ENCODE peak calls at places on chromosomes 5 and 9, in eight cellular contexts. G is mesothelial cell of epicardium; E is neural crest cell; D is stimulated activated CD8-positive, alpha-beta memory T cell treated with anti-CD3 and anti-CD28 coated beads, Interleukin-12 subunit alpha, Interleukin-12 subunit beta, amount 100 ng/mL, for 4 hours; I is left cardiac atrium; T is GM12865; S is NCI-H1092; X is natural killer cell. Z is an unnamed sample.

GRCh38 chr5:151222054-151222768 is 1.7 kb downstream of the CCDC69 start:
- DNase-seq in X (no peak), I (no peak), S (no peak), E (no peak), T (no peak), D (no peak), G (no peak), Z (no peak)

GRCh38 chr9:32954642-32955041 is 46.8 kb downstream of the APTX start:
- DNase-seq in S (no peak), E (no peak), I (no peak), D (no peak), X (no peak), T (no peak), G (no peak), Z (no peak)

GRCh38 chr5:95417971-95418370 is 26.8 kb downstream of the FAM81B start:
- DNase-seq in E (no peak), T (no peak), S (no peak), G (no peak), I (no peak), D (no peak), X (no peak), Z (no peak)

GRCh38 chr5:159184858-159185381 is 24.4 kb downstream of the RNF145 start:
- DNase-seq in S (no peak), D (no peak), I (no peak), T (peak), E (no peak), X (no peak), G (no peak), Z (no peak)

GRCh38 chr5:9658726-9659125 is 28.6 kb upstream of the TAS2R1 start:
- DNase-seq in D (no peak), S (no peak), E (no peak), T (no peak), G (no peak), X (no peak), I (no peak), Z (no peak)

GRCh38 chr5:121246971-121247370 is 604.7 kb upstream of the FTMT start:
- DNase-seq in D (no peak), T (no peak), E (no peak), X (no peak), I (no peak), S (no peak), G (no peak), Z (no peak)

GRCh38 chr5:173655196-173655797 is 38.8 kb upstream of the BOD1 start:
- DNase-seq in I (no peak), T (no peak), E (no peak), S (no peak), G (no peak), D (no peak), X (no peak), Z (no peak)

GRCh38 chr5:145680169-145680568 is 155.0 kb downstream of the PRELID2 start:
- DNase-seq in I (no peak), D (no peak), E (no peak), S (no peak), G (no peak), T (no peak), X (no peak), Z (no peak)

GRCh38 chr5:37715957-37716356 is 123.9 kb downstream of the GDNF start:
- DNase-seq in E (no peak), G (no peak), S (no peak), T (no peak), D (no peak), X (no peak), I (no peak), Z (no peak)

GRCh38 chr9:134453776-134454175 is 127.5 kb downstream of the RXRA start:
- DNase-seq in E (no peak), S (no peak), D (no peak), T (no peak), G (no peak), X (no peak), I (no peak), Z (no peak)

GRCh38 chr5:35470866-35471265 is 146.8 kb upstream of the SPEF2 start:
- DNase-seq in E (no peak), I (no peak), X (no peak), S (no peak), G (no peak), T (no peak), D (no peak), Z (no peak)

GRCh38 chr5:160539431-160539830 is 117.8 kb downstream of the PTTG1 start:
- DNase-seq in X (no peak), I (no peak), G (no peak), D (no peak), E (no peak), S (no peak), T (no peak), Z (no peak)

GRCh38 chr5:140554454-140554853 is 2.8 kb downstream of the SRA1 start:
- DNase-seq in X (no peak), E (no peak), G (no peak), I (no peak), S (no peak), T (no peak), D (no peak), Z (no peak)

GRCh38 chr9:91920846-91921350 is 29.1 kb downstream of the ROR2 start:
- DNase-seq in X (no peak), I (no peak), G (no peak), E (no peak), D (no peak), T (no peak), S (no peak), Z (no peak)

Z was measured in NCI-H1048.